ENCODE peak calls at places on chromosomes 2 and 18, in nine cellular contexts. One of them, this sample, is unnamed.

GRCh38 chr2:235230809-235231601 is 262.8 kb upstream of the AGAP1 start:
- DNase-seq in H1: no peak
- DNase-seq in neuronal stem cell: no peak
- DNase-seq in neural progenitor cell: no peak
- DNase-seq in fibroblast of lung: peak; percentile 55
- DNase-seq in K562: no peak
- DNase-seq in IMR-90: no peak
- DNase-seq in SK-N-SH: peak; percentile 35
- DNase-seq in GM23248: peak; percentile 76
- DNase-seq in this sample: no peak

GRCh38 chr2:100321881-100322820 is at the start of gene LONRF2:
- DNase-seq in H1: peak; percentile 66
- DNase-seq in neuronal stem cell: peak; percentile 30
- DNase-seq in neural progenitor cell: peak; percentile 67
- DNase-seq in fibroblast of lung: no peak
- DNase-seq in K562: peak; percentile 65
- DNase-seq in IMR-90: no peak
- DNase-seq in SK-N-SH: peak; percentile 81
- DNase-seq in GM23248: peak; percentile 40
- DNase-seq in this sample: no peak

GRCh38 chr2:102442967-102443828 is 20.2 kb downstream of the IL18RAP start:
- DNase-seq in H1: no peak
- DNase-seq in neuronal stem cell: no peak
- DNase-seq in neural progenitor cell: peak; percentile 40
- DNase-seq in fibroblast of lung: peak; percentile 58
- DNase-seq in K562: peak; percentile 65
- DNase-seq in IMR-90: peak; percentile 39
- DNase-seq in SK-N-SH: no peak
- DNase-seq in GM23248: peak; percentile 63
- DNase-seq in this sample: peak; percentile 34

GRCh38 chr2:178804791-178805190 is 2.4 kb downstream of the TTN start:
- DNase-seq in H1: no peak
- DNase-seq in neuronal stem cell: no peak
- DNase-seq in neural progenitor cell: peak; percentile 43
- DNase-seq in fibroblast of lung: peak; percentile 6
- DNase-seq in K562: peak; percentile 36
- DNase-seq in IMR-90: peak; percentile 16
- DNase-seq in SK-N-SH: peak; percentile 37
- DNase-seq in GM23248: peak; percentile 19
- DNase-seq in this sample: no peak

GRCh38 chr2:233426619-233427342 is 72.5 kb downstream of the DGKD start:
- DNase-seq in H1: peak; percentile 26
- DNase-seq in neuronal stem cell: no peak
- DNase-seq in neural progenitor cell: no peak
- DNase-seq in fibroblast of lung: peak; percentile 77
- DNase-seq in K562: peak; percentile 86
- DNase-seq in IMR-90: peak; percentile 99
- DNase-seq in SK-N-SH: no peak
- DNase-seq in GM23248: peak; percentile 78
- DNase-seq in this sample: no peak

GRCh38 chr2:202049840-202050239 is 16.2 kb downstream of the FZD7 start:
- DNase-seq in H1: no peak
- DNase-seq in neuronal stem cell: no peak
- DNase-seq in neural progenitor cell: no peak
- DNase-seq in fibroblast of lung: no peak
- DNase-seq in K562: peak; percentile 70
- DNase-seq in IMR-90: no peak
- DNase-seq in SK-N-SH: no peak
- DNase-seq in GM23248: no peak
- DNase-seq in this sample: no peak

GRCh38 chr2:239594772-239595608 is 194.2 kb upstream of the HDAC4 start:
- DNase-seq in H1: no peak
- DNase-seq in neuronal stem cell: no peak
- DNase-seq in neural progenitor cell: no peak
- DNase-seq in fibroblast of lung: no peak
- DNase-seq in K562: no peak
- DNase-seq in IMR-90: no peak
- DNase-seq in SK-N-SH: no peak
- DNase-seq in GM23248: no peak
- DNase-seq in this sample: peak; percentile 9

GRCh38 chr2:239239607-239240479 is 161.0 kb downstream of the HDAC4 start:
- DNase-seq in H1: no peak
- DNase-seq in neuronal stem cell: no peak
- DNase-seq in neural progenitor cell: peak; percentile 44
- DNase-seq in fibroblast of lung: peak; percentile 50
- DNase-seq in K562: no peak
- DNase-seq in IMR-90: peak; percentile 53
- DNase-seq in SK-N-SH: peak; percentile 76
- DNase-seq in GM23248: no peak
- DNase-seq in this sample: no peak

GRCh38 chr18:57738078-57738477 is 65.0 kb downstream of the ATP8B1 start:
- DNase-seq in H1: no peak
- DNase-seq in neuronal stem cell: no peak
- DNase-seq in neural progenitor cell: no peak
- DNase-seq in fibroblast of lung: no peak
- DNase-seq in K562: no peak
- DNase-seq in IMR-90: no peak
- DNase-seq in SK-N-SH: no peak
- DNase-seq in GM23248: peak; percentile 27
- DNase-seq in this sample: no peak

GRCh38 chr18:57733861-57734260 is 69.3 kb downstream of the ATP8B1 start:
- DNase-seq in H1: no peak
- DNase-seq in neuronal stem cell: no peak
- DNase-seq in neural progenitor cell: no peak
- DNase-seq in fibroblast of lung: no peak
- DNase-seq in K562: no peak
- DNase-seq in IMR-90: no peak
- DNase-seq in SK-N-SH: no peak
- DNase-seq in GM23248: no peak
- DNase-seq in this sample: no peak

GRCh38 chr18:57741273-57741672 is 61.8 kb downstream of the ATP8B1 start:
- DNase-seq in H1: no peak
- DNase-seq in neuronal stem cell: no peak
- DNase-seq in neural progenitor cell: no peak
- DNase-seq in fibroblast of lung: peak; percentile 27
- DNase-seq in K562: no peak
- DNase-seq in IMR-90: peak; percentile 61
- DNase-seq in SK-N-SH: no peak
- DNase-seq in GM23248: peak; percentile 38
- DNase-seq in this sample: peak; percentile 14

GRCh38 chr18:57743008-57743407 is 60.1 kb downstream of the ATP8B1 start:
- DNase-seq in H1: no peak
- DNase-seq in neuronal stem cell: no peak
- DNase-seq in neural progenitor cell: no peak
- DNase-seq in fibroblast of lung: peak; percentile 54
- DNase-seq in K562: no peak
- DNase-seq in IMR-90: peak; percentile 81
- DNase-seq in SK-N-SH: no peak
- DNase-seq in GM23248: peak; percentile 93
- DNase-seq in this sample: peak; percentile 17

GRCh38 chr18:57737661-57738060 is 65.5 kb downstream of the ATP8B1 start:
- DNase-seq in H1: no peak
- DNase-seq in neuronal stem cell: no peak
- DNase-seq in neural progenitor cell: no peak
- DNase-seq in fibroblast of lung: peak; percentile 97
- DNase-seq in K562: peak; percentile 27
- DNase-seq in IMR-90: peak; percentile 99
- DNase-seq in SK-N-SH: no peak
- DNase-seq in GM23248: peak; percentile 99
- DNase-seq in this sample: no peak
- H3K9ac ChIP-seq in H1: no peak overlapping the region
- H3K9ac ChIP-seq in neuronal stem cell: no peak overlapping the region
- H3K9ac ChIP-seq in neural progenitor cell: no peak overlapping the region
- H3K9ac ChIP-seq in fibroblast of lung: no peak overlapping the region
- H3K9ac ChIP-seq in K562: no peak overlapping the region
- H3K9ac ChIP-seq in IMR-90: peak overlapping the region; percentile 38
- H3K9ac ChIP-seq in SK-N-SH: no peak overlapping the region
- H3K9ac ChIP-seq in GM23248: peak overlapping the region; percentile 70
- H3K9ac ChIP-seq in this sample: no peak overlapping the region

DNA sequence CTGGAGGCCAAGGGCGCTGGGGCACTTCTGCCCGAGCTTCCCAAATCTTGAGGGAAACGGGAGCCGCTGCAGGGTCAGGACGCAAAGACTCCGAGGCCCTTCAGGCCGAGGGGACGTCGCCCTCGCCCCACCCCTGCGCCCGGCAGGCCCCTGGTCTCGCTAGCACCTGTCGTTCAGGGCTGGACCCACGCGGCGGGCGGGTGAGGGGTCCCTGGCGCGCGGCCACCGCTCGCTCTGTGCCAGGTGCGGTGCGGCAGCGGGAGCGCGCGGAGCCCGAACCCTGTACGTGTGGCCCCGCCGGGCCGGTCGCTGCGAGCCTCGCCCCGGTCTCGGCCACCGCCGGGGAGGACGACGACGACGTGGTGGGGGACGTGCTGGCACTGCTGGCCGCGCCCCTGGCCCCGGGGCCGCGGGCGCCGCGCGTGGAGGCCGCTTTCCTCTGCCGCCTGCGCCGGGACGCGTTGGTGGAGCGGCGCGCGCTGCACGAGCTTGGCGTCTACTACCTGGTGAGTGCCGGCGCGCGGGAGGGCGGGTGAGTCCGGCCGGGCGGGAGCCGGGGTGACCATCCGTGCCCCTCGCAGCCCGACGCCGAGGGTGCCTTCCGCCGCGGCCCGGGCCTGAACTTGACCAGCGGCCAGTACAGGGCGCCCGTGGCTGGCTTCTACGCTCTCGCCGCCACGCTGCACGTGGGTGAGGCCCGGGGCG is 4.9 kb downstream of the ERFE start:
- DNase-seq in H1: peak; percentile 64
- DNase-seq in neuronal stem cell: no peak
- DNase-seq in neural progenitor cell: peak; percentile 54
- DNase-seq in fibroblast of lung: no peak
- DNase-seq in K562: no peak
- DNase-seq in IMR-90: no peak
- DNase-seq in SK-N-SH: peak; percentile 69
- DNase-seq in GM23248: peak; percentile 60
- DNase-seq in this sample: no peak
- H3K4me3 ChIP-seq in H1: peak overlapping the region; percentile 42
- H3K4me3 ChIP-seq in neuronal stem cell: no peak overlapping the region
- H3K4me3 ChIP-seq in neural progenitor cell: peak overlapping the region; percentile 55
- H3K4me3 ChIP-seq in fibroblast of lung: no peak overlapping the region
- H3K4me3 ChIP-seq in K562: no peak overlapping the region
- H3K4me3 ChIP-seq in IMR-90: no peak overlapping the region
- H3K4me3 ChIP-seq in SK-N-SH: no peak overlapping the region
- H3K4me3 ChIP-seq in GM23248: peak overlapping the region; percentile 51
- H3K4me3 ChIP-seq in this sample: no peak overlapping the region

GRCh38 chr2:212723226-212723625 is 184.6 kb upstream of the ERBB4 start:
- DNase-seq in H1: no peak
- DNase-seq in neuronal stem cell: no peak
- DNase-seq in neural progenitor cell: no peak
- DNase-seq in fibroblast of lung: peak; percentile 19
- DNase-seq in K562: no peak
- DNase-seq in IMR-90: peak; percentile 62
- DNase-seq in SK-N-SH: no peak
- DNase-seq in GM23248: peak; percentile 78
- DNase-seq in this sample: no peak

GRCh38 chr2:212725180-212725579 is 186.6 kb upstream of the ERBB4 start:
- DNase-seq in H1: no peak
- DNase-seq in neuronal stem cell: no peak
- DNase-seq in neural progenitor cell: no peak
- DNase-seq in fibroblast of lung: no peak
- DNase-seq in K562: no peak
- DNase-seq in IMR-90: no peak
- DNase-seq in SK-N-SH: no peak
- DNase-seq in GM23248: no peak
- DNase-seq in this sample: no peak

GRCh38 chr2:212728717-212729116 is 190.1 kb upstream of the ERBB4 start:
- DNase-seq in H1: no peak
- DNase-seq in neuronal stem cell: no peak
- DNase-seq in neural progenitor cell: no peak
- DNase-seq in fibroblast of lung: no peak
- DNase-seq in K562: no peak
- DNase-seq in IMR-90: no peak
- DNase-seq in SK-N-SH: no peak
- DNase-seq in GM23248: no peak
- DNase-seq in this sample: no peak

GRCh38 chr2:212727751-212728150 is 189.1 kb upstream of the ERBB4 start:
- DNase-seq in H1: no peak
- DNase-seq in neuronal stem cell: no peak
- DNase-seq in neural progenitor cell: no peak
- DNase-seq in fibroblast of lung: no peak
- DNase-seq in K562: no peak
- DNase-seq in IMR-90: no peak
- DNase-seq in SK-N-SH: no peak
- DNase-seq in GM23248: peak; percentile 16
- DNase-seq in this sample: no peak

GRCh38 chr2:212726403-212726802 is 187.8 kb upstream of the ERBB4 start:
- DNase-seq in H1: no peak
- DNase-seq in neuronal stem cell: no peak
- DNase-seq in neural progenitor cell: no peak
- DNase-seq in fibroblast of lung: no peak
- DNase-seq in K562: no peak
- DNase-seq in IMR-90: no peak
- DNase-seq in SK-N-SH: no peak
- DNase-seq in GM23248: no peak
- DNase-seq in this sample: no peak
- H3K9ac ChIP-seq in H1: no peak overlapping the region
- H3K9ac ChIP-seq in neuronal stem cell: no peak overlapping the region
- H3K9ac ChIP-seq in neural progenitor cell: no peak overlapping the region
- H3K9ac ChIP-seq in fibroblast of lung: no peak overlapping the region
- H3K9ac ChIP-seq in K562: no peak overlapping the region
- H3K9ac ChIP-seq in IMR-90: no peak overlapping the region
- H3K9ac ChIP-seq in SK-N-SH: no peak overlapping the region
- H3K9ac ChIP-seq in GM23248: no peak overlapping the region
- H3K9ac ChIP-seq in this sample: no peak overlapping the region

GRCh38 chr2:200311139-200311538 is 4.6 kb downstream of the SPATS2L start:
- DNase-seq in H1: no peak
- DNase-seq in neuronal stem cell: no peak
- DNase-seq in neural progenitor cell: no peak
- DNase-seq in fibroblast of lung: no peak
- DNase-seq in K562: no peak
- DNase-seq in IMR-90: no peak
- DNase-seq in SK-N-SH: no peak
- DNase-seq in GM23248: peak; percentile 20
- DNase-seq in this sample: no peak

GRCh38 chr2:200308001-200308400 is 1.5 kb downstream of the SPATS2L start:
- DNase-seq in H1: no peak
- DNase-seq in neuronal stem cell: no peak
- DNase-seq in neural progenitor cell: no peak
- DNase-seq in fibroblast of lung: peak; percentile 72
- DNase-seq in K562: no peak
- DNase-seq in IMR-90: peak; percentile 61
- DNase-seq in SK-N-SH: no peak
- DNase-seq in GM23248: peak; percentile 52
- DNase-seq in this sample: no peak

GRCh38 chr2:200308421-200309295 is 2.2 kb downstream of the SPATS2L start:
- DNase-seq in H1: no peak
- DNase-seq in neuronal stem cell: no peak
- DNase-seq in neural progenitor cell: peak; percentile 37
- DNase-seq in fibroblast of lung: peak; percentile 76
- DNase-seq in K562: no peak
- DNase-seq in IMR-90: peak; percentile 63
- DNase-seq in SK-N-SH: no peak
- DNase-seq in GM23248: peak; percentile 58
- DNase-seq in this sample: no peak

GRCh38 chr2:200310545-200310971 is 4.1 kb downstream of the SPATS2L start:
- DNase-seq in H1: no peak
- DNase-seq in neuronal stem cell: no peak
- DNase-seq in neural progenitor cell: no peak
- DNase-seq in fibroblast of lung: peak; percentile 55
- DNase-seq in K562: no peak
- DNase-seq in IMR-90: peak; percentile 74
- DNase-seq in SK-N-SH: no peak
- DNase-seq in GM23248: peak; percentile 58
- DNase-seq in this sample: no peak

DNA sequence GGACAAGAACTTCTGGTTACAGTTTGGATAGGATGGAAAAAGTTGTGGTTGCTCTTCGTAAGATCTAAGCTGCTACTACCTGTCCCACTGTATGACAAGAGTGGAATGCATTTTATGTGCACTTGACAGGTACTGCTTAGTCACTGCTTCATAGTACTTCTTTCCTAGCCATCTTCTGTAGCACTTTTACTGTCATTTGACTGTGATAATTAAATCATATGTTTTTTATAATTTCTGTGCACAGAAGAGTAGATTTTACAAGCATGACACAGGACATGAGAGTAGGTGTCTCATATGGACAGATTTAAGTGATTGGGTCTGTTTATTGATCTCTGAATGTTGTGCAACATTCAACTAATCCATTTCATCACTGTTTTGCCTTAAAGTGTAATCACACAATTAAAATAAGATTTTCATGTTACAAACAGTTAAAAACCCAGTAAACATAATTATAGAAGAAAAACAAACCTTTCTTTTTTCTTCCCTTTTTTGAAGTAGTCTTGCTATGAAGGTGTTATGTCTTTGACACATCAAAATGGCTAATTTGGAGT is 2.9 kb downstream of the SPATS2L start:
- DNase-seq in H1: no peak
- DNase-seq in neuronal stem cell: no peak
- DNase-seq in neural progenitor cell: no peak
- DNase-seq in fibroblast of lung: no peak
- DNase-seq in K562: no peak
- DNase-seq in IMR-90: no peak
- DNase-seq in SK-N-SH: no peak
- DNase-seq in GM23248: no peak
- DNase-seq in this sample: no peak
- H3K4me3 ChIP-seq in H1: peak overlapping the region; percentile 79
- H3K4me3 ChIP-seq in neuronal stem cell: no peak overlapping the region
- H3K4me3 ChIP-seq in neural progenitor cell: no peak overlapping the region
- H3K4me3 ChIP-seq in fibroblast of lung: peak overlapping the region; percentile 95
- H3K4me3 ChIP-seq in K562: no peak overlapping the region
- H3K4me3 ChIP-seq in IMR-90: peak overlapping the region; percentile 53
- H3K4me3 ChIP-seq in SK-N-SH: peak overlapping the region; percentile 67
- H3K4me3 ChIP-seq in GM23248: peak overlapping the region; percentile 92
- H3K4me3 ChIP-seq in this sample: no peak overlapping the region